ENCODE peak calls at places on chromosomes 12 and 14, in seven cellular contexts. J is heart left ventricle, W is A549, P is HepG2, S is IMR-90, R is ovary, Q is prostate gland. T is an unnamed sample.

GRCh38 chr12:115194448-115194847 is 510.5 kb upstream of the TBX3 start:
- DNase-seq in Q (no peak), R (no peak), S (no peak), J (no peak), W (no peak), P (no peak), T (no peak)

GRCh38 chr14:67863223-67863622 is 43.6 kb downstream of the RAD51B start:
- DNase-seq in P (no peak), S (no peak), W (no peak), R (no peak), Q (no peak), J (no peak), T (no peak)

GRCh38 chr14:53501361-53502320 is 348.5 kb upstream of the DDHD1 start:
- DNase-seq in Q (peak; percentile 31), J (no peak), W (no peak), P (no peak), S (peak; percentile 93), R (no peak), T (no peak)

GRCh38 chr14:39320318-39320717 is 86.6 kb downstream of the MIA2 start:
- DNase-seq in R (no peak), S (peak; percentile 53), Q (no peak), W (no peak), P (no peak), J (no peak), T (no peak)

GRCh38 chr14:75123991-75124390 is 2.9 kb downstream of the NEK9 start:
- DNase-seq in W (peak; percentile 69), Q (no peak), P (no peak), R (no peak), S (peak; percentile 86), J (no peak), T (no peak)

GRCh38 chr12:39490500-39491276 is 47.8 kb upstream of the KIF21A start:
- DNase-seq in R (no peak), S (no peak), Q (no peak), P (no peak), W (no peak), J (no peak), T (no peak)

GRCh38 chr12:106436183-106436582 is 78.6 kb downstream of the POLR3B start:
- DNase-seq in S (peak; percentile 3), W (no peak), R (no peak), J (no peak), P (no peak), Q (no peak), T (no peak)

GRCh38 chr12:12379831-12380730 is 23.2 kb downstream of the BORCS5 start:
- DNase-seq in R (no peak), P (no peak), Q (no peak), W (no peak), J (no peak), S (no peak), T (no peak)

GRCh38 chr14:61109288-61109687 is 128.2 kb downstream of the SLC38A6 start:
- DNase-seq in R (no peak), S (no peak), Q (no peak), P (no peak), W (no peak), J (no peak), T (no peak)

GRCh38 chr12:65667932-65668331 is 156.4 kb upstream of the HMGA2 start:
- DNase-seq in S (no peak), W (no peak), J (no peak), R (no peak), P (no peak), Q (no peak), T (no peak)

DNA sequence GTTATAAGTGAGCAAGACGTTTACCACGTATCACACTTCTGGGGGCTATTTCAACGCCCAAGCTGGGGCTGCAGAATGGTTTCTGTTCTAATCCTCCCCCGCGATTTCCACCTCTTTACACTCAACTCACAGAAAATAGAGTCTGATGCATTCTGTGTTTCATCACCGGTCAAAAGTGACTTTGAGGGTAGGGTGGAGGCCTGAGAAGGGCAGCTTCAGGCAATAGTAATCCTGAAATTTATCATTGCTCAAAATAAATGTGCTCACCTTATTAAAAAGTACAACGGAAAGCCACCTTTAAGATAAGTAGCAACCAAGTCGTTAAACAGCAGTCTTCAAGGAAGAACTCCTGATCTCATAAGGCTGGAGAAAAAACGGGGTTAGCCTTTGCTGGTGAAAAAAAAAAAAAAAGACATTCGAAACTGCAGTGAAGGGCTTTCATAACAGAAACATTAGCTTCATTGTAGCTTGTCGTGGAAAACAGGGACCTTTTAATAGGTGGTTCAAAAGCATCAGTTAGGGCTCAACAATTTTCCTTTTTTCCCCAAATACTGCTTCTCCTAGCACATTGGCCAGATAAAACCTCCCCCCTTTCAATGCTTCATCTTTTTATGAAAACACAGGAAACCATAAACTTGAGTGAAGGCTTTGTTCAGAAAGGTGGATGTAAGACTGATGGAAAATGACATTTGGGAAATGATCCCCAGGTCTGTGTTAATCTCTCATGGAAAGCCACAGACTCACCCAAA is 63.7 kb upstream of the PTGR2 start:
- DNase-seq in S (peak; percentile 55), P (no peak), W (no peak), Q (no peak), J (no peak), R (no peak), T (no peak)
- TF ChIP-seq POLR2A in S (no peak), P (no peak), W (no peak), Q (no peak), J (no peak), R (no peak), T (no peak)

GRCh38 chr14:93811020-93811419 is 22.7 kb upstream of the PRIMA1 start:
- DNase-seq in P (no peak), J (no peak), S (no peak), R (no peak), W (no peak), Q (no peak), T (no peak)

DNA sequence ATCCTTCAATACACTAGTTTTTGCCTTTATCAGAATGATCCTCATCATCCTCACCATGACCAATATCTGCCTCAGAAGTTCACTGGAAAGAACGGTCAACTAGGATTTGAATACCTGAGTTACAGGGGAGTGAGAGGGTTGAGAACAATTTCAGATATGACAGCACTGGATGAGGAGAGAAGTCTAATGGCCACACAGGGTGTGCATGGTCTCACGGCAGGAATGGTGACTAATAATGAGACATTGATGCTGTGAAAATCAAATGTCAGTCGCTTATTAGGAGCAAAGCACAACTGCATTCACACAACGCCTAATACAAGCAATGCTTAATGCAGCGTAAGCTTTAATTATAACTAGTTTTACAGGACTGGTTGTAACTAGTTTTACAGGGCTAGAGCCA is 23.3 kb upstream of the PRIMA1 start:
- DNase-seq in P (no peak), W (no peak), S (no peak), R (no peak), Q (no peak), J (no peak), T (no peak)
- H3K9me3 ChIP-seq in P (no peaks in the 10 kb centered on the region), W (peaks cover 20% of the 10 kb centered on the region), S (peaks cover 12% of the 10 kb centered on the region), R (no peaks in the 10 kb centered on the region), Q (no peaks in the 10 kb centered on the region), J (no peaks in the 10 kb centered on the region), T (no peaks in the 10 kb centered on the region)

DNA sequence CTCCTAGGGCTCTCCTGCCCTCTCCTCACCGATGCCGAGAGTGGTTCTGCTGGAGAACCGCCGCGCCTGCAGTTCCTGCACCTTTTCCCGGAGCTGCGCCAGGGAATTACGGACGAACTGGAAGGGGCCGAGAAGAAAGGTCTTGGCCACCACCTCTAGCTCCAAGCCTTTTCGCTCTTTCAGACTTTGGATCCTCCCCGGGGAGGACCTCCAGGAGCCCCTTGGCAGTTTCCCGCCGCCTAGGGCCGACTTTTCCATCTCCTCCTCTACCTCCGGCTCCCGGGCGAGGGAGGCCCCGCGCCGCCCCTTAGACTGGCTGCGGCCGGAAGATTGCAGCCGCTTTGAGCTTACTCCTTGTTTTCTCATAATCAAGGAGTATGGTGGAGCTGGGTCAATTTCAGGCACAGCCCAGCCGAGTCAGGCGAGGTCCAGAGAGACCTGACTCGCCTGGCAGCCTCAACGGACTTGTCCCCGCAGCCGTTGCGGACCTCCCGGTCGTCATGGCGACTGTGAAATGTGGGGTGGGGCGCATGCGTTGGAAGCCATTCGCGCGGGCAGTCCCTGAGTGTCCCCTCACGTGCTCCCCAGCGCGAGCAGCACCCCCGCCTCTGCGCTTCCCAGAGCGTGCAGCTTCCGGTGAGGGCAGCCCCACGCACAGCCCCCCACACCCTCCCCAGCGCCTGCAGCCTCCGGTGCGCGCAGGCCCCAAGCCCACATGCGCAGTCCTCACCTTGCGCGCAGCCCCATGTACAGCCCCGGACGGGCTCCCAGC is at the start of gene DPY19L2:
- DNase-seq in W (peak; percentile 40), P (peak; percentile 1), J (peak; percentile 92), Q (peak; percentile 78), R (peak; percentile 86), S (peak; percentile 52), T (peak; percentile 66)
- TF ChIP-seq POLR2A in W (no peak), P (no peak), J (peak; percentile 31), Q (no peak), R (peak; percentile 50), S (no peak), T (no peak)

GRCh38 chr12:76080017-76080728 is 4.3 kb downstream of the NAP1L1 start:
- DNase-seq in W (no peak), P (peak; percentile 7), R (no peak), S (peak; percentile 74), J (no peak), Q (no peak), T (no peak)

GRCh38 chr12:76083246-76083735 is 1.2 kb downstream of the NAP1L1 start:
- DNase-seq in S (no peak), W (no peak), J (no peak), P (no peak), R (no peak), Q (no peak), T (no peak)

GRCh38 chr12:76083761-76084276 is 666 bp downstream of the NAP1L1 start:
- DNase-seq in Q (peak; percentile 56), P (peak; percentile 72), S (peak; percentile 62), W (peak; percentile 75), J (peak; percentile 74), R (peak; percentile 81), T (peak; percentile 79)

GRCh38 chr12:76080729-76081415 is 3.6 kb downstream of the NAP1L1 start:
- DNase-seq in J (no peak), S (no peak), R (no peak), Q (no peak), W (peak; percentile 38), P (peak; percentile 4), T (no peak)

DNA sequence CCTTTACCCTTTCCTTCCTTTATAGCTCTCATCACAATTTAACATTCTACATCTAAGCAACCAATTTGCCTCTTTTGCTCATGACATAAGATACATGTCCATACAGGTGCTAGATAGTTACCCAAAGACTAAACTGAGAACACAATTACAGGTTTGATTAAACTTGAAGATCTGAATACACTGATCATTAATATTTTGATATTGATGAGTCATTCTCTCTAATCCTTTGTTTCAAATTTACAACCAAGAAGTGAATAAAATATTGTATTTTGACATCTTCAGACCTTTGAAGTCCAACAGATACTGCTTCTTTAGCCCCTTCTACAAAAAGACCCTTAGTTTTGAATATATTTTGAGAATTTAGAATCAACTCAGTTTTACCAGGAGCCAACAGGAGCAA is 2.6 kb downstream of the NAP1L1 start:
- DNase-seq in J (no peak), P (no peak), R (no peak), S (no peak), W (no peak), Q (no peak), T (no peak)
- H3K9me3 ChIP-seq in J (no peaks in the 10 kb centered on the region), P (no peaks in the 10 kb centered on the region), R (no peaks in the 10 kb centered on the region), S (peaks cover 2% of the 10 kb centered on the region), W (peaks cover 7% of the 10 kb centered on the region), Q (no peaks in the 10 kb centered on the region), T (no peaks in the 10 kb centered on the region)

GRCh38 chr14:63212209-63212608 is 8.0 kb downstream of the RHOJ start:
- DNase-seq in W (no peak), P (no peak), R (no peak), S (no peak), J (no peak), Q (no peak), T (no peak)
- TF ChIP-seq POLR2A in W (no peak), P (no peak), R (no peak), S (no peak), J (no peak), Q (no peak), T (no peak)

T was measured in right lobe of liver.